ENCODE peak calls at places on chromosomes 4 and X, in seven cellular contexts. T is Peyer's patch, X is upper lobe of left lung, J is A549, F is ovary, U is thyroid gland, R is right lobe of liver. I is an unnamed sample.

GRCh38 chrX:66022742-66023725 is 16.8 kb downstream of the VSIG4 start:
- DNase-seq in T (no peak), X (no peak), J (no peak), F (no peak), U (no peak), R (no peak), I (no peak)

GRCh38 chr4:25712611-25713010 is 57.0 kb downstream of the SLC34A2 start:
- DNase-seq in T (no peak), X (no peak), J (no peak), F (no peak), U (no peak), R (no peak), I (no peak)

GRCh38 chr4:20217521-20217920 is 34.2 kb upstream of the SLIT2 start:
- DNase-seq in T (no peak), X (no peak), J (no peak), F (no peak), U (no peak), R (no peak), I (no peak)

GRCh38 chr4:89640620-89641366 is 196.2 kb downstream of the SNCA start:
- DNase-seq in T (peak; percentile 51), X (peak; percentile 35), J (peak; percentile 40), F (peak; percentile 11), U (peak; percentile 46), R (peak; percentile 55), I (no peak)

GRCh38 chrX:14409341-14409740 is 120.0 kb upstream of the GLRA2 start:
- DNase-seq in T (peak; percentile 47), X (no peak), J (no peak), F (no peak), U (no peak), R (no peak), I (no peak)

GRCh38 chr4:59643682-59644081 is 1556.4 kb upstream of the ADGRL3 start:
- DNase-seq in T (no peak), X (no peak), J (no peak), F (no peak), U (no peak), R (no peak), I (no peak)

GRCh38 chr4:159142254-159142653 is 39.4 kb downstream of the RAPGEF2 start:
- DNase-seq in T (no peak), X (no peak), J (no peak), F (no peak), U (no peak), R (no peak), I (no peak)

GRCh38 chr4:145933134-145933533 is 5.5 kb downstream of the ZNF827 start:
- DNase-seq in T (no peak), X (no peak), J (no peak), F (no peak), U (no peak), R (no peak), I (no peak)

GRCh38 chrX:140480765-140481164 is 24.1 kb downstream of the SOX3 start:
- DNase-seq in T (no peak), X (no peak), J (no peak), F (no peak), U (no peak), R (no peak), I (no peak)

GRCh38 chrX:2767631-2768455 is 16.0 kb downstream of the XG start:
- DNase-seq in T (peak; percentile 49), X (no peak), J (peak; percentile 38), F (no peak), U (no peak), R (no peak), I (no peak)

GRCh38 chr4:7581477-7581876 is 146.7 kb upstream of the PSAPL1 start:
- DNase-seq in T (no peak), X (no peak), J (no peak), F (peak; percentile 42), U (peak; percentile 37), R (no peak), I (no peak)

DNA sequence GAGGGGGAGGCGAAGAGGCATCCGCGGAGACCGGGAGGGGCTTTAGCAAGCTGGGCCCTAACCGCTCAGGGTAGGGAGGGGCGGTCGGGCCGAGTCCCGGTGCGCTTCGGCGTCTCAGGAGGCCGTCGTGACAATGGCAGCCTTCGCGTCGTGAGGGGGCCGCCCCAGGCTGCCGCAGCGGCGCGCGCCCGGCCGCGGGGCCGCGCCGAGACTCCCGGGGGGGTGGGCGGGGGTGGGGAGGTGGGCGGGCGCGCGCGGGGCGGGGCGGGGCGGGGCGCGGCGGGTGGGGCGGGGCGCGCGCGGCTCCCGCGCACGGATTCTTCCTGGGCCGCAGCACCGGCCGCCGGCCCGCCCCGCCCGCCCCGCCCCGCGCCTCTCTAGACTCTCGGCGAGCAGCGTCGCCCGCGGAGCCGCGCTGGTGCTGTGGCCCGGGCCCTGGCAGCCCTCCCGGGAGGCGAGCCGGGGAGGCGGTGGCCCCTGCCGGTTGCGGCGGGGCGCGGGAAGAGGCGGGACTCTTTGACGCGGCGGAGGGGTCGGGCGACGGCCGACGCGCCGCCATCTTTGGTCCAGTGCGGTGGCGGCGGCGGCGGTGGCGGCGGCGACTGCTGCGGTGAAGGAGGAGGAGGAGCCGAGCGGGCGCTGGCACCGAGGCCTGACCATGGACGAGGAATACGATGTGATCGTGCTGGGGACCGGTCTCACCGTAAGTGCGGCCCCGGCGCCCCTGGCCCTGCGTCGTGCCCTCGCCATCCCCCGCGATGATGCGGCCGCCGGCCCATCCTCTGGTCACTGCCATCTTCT is at the start of gene GDI1:
- DNase-seq in T (peak; percentile 66), X (peak; percentile 94), J (peak; percentile 58), F (peak; percentile 55), U (peak; percentile 59), R (no peak), I (peak; percentile 43)
- TF ChIP-seq POLR2A in T (peak; percentile 17), X (peak; percentile 65), J (peak; percentile 71), F (peak; percentile 55), U (no peak), R (peak; percentile 34), I (no peak)

GRCh38 chrX:41457618-41458192 is 10.6 kb downstream of the NYX start:
- DNase-seq in T (no peak), X (no peak), J (no peak), F (no peak), U (no peak), R (no peak), I (no peak)
- TF ChIP-seq CTCF in T (peak; percentile 5), X (no peak), J (peak; percentile 15), F (no peak), U (no peak), R (no peak), I (no peak)

GRCh38 chr4:1152284-1152683 is 20.1 kb downstream of the SPON2 start:
- DNase-seq in T (no peak), X (no peak), J (no peak), F (no peak), U (no peak), R (no peak), I (no peak)

GRCh38 chr4:1155314-1155713 is 17.1 kb downstream of the SPON2 start:
- DNase-seq in T (no peak), X (no peak), J (no peak), F (no peak), U (peak; percentile 41), R (no peak), I (no peak)

GRCh38 chr4:1153567-1154090 is 18.8 kb downstream of the SPON2 start:
- DNase-seq in T (no peak), X (no peak), J (no peak), F (no peak), U (no peak), R (no peak), I (no peak)

GRCh38 chr4:1154523-1155182 is 17.7 kb downstream of the SPON2 start:
- DNase-seq in T (no peak), X (peak; percentile 23), J (no peak), F (no peak), U (peak; percentile 53), R (no peak), I (peak; percentile 65)

DNA sequence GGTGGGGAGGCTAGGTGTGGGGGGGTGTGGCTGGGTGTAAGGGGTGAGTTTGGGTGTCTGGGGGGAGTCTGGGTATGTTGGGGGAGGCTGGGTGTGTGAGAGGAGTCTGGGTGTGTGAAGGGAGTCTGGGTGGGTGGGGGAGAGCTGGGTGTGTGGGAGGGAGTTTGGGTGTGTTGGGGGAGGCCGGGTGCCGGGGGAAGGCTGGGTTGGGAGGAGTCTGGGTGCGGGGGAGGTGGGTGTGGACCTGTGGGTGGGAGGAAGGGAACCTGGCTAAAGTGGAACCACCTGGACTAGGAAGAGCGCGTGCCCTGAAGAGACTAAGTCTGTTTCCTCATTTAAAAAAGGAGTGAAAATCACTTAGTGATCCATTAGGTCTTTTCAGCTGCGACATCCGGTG is 18.3 kb downstream of the SPON2 start:
- DNase-seq in T (no peak), X (peak; percentile 21), J (no peak), F (no peak), U (no peak), R (no peak), I (no peak)
- H3K27ac ChIP-seq in T (no peak overlapping the region), X (no peak overlapping the region), J (no peak overlapping the region), F (no peak overlapping the region), U (no peak overlapping the region), R (no peak overlapping the region), I (no peak overlapping the region)

DNA sequence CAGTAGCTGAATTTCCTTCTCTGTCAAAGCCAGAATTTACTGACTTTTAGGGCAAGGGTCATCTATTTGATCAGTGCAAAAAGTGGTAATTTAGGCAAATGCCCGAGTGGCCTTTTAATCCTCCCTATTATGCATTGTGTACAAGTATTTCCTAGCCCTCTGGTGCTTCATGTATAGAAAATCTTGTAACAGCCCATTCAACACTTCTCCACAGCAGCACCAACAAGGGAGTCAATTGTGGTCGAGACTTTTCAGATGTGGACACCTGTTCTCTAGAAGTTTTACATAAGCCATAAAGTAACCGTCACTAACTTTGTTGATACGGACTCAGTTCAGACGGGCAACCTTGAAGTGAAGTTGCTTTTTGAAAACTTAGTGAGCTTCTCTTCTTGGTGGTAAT is 50.9 kb upstream of the FHDC1 start:
- DNase-seq in T (no peak), X (no peak), J (no peak), F (no peak), U (no peak), R (no peak), I (no peak)
- TF ChIP-seq POLR2A in T (no peak), X (no peak), J (no peak), F (no peak), U (no peak), R (no peak), I (no peak)

GRCh38 chr4:112348488-112349158 is 51.5 kb downstream of the ALPK1 start:
- DNase-seq in T (no peak), X (no peak), J (peak; percentile 17), F (no peak), U (peak; percentile 76), R (no peak), I (no peak)
- TF ChIP-seq CTCF in T (no peak), X (peak; percentile 5), J (no peak), F (no peak), U (no peak), R (no peak), I (no peak)

DNA sequence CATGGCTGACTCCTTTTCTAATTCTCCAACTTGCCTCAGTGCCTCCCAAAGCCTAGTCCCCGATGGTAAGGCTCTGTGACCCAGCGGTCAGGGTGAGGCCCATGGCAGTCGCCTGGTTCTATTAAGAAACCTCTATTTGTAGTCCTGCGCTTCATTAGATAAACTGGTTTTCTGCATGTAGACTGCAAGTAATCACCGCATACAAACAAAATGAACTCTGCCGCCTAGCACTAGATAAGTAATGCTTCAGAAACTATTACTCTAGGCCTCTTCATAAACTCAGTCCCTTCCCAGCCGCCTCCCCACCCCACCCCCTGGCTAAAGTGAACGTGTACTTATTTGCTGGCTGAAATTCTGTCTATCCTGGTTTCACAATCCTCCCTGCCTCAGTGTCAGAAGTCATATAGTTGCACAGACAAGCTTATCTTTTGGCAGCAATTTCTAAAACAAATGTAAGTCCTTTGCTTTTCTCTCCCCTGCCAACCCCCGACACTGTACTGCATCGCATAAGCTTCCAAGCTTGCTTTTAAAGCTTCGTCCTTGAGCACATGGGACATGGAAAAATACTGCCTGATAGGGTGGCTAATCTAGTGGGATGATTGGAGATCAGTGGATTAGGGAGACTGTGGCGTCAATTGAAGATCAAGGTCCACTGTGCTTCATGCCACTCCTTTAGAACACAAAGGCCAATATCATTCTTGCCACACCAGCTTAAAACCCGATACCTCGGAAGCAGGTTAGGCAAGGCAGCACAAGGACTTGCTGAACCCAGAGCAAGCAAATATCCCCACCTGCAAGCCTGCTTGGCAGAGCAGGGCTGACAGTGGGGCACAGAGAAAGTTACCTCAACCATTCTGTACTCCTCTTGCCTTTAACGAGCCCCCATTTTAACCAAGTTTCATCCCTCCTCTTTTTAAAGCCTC is 125.8 kb downstream of the IRF2 start:
- DNase-seq in T (peak; percentile 85), X (no peak), J (no peak), F (peak; percentile 82), U (no peak), R (peak; percentile 77), I (peak; percentile 87)
- H3K27ac ChIP-seq in T (peak overlapping the region; percentile 94), X (peak overlapping the region; percentile 86), J (peak overlapping the region; percentile 43), F (no peak overlapping the region), U (no peak overlapping the region), R (peak overlapping the region; percentile 95), I (peak overlapping the region; percentile 97)